ENCODE peak calls at places on chromosomes 6 and 20, in nine cellular contexts. One of them, this sample, is unnamed.

GRCh38 chr20:50413088-50413500 is 97.1 kb upstream of the PTPN1 start:
- DNase-seq in skeletal muscle cell: no peak
- DNase-seq in HTR-8/SVneo: no peak
- DNase-seq in activated CD8-positive, alpha-beta memory T cell treated with anti-CD3 and anti-CD28 coated beads for 24 hours: no peak
- DNase-seq in HCEC 1CT: no peak
- DNase-seq in HFFc6: no peak
- DNase-seq in stimulated activated naive B cell treated with anti-CD40 and anti-IgM and Interleukin-4, amounts not matched to agents 10 μg/mL and 1 μg/mL and 100 μg/mL, for 72 hours: no peak
- DNase-seq in activated T-cell treated with anti-CD3 and anti-CD28 coated beads for 1 hour: no peak
- DNase-seq in ovary: no peak
- DNase-seq in this sample: no peak

GRCh38 chr20:34296468-34296867 is 6.7 kb downstream of the AHCY start:
- DNase-seq in skeletal muscle cell: no peak
- DNase-seq in ovary: no peak
- DNase-seq in stimulated activated naive B cell treated with anti-CD40 and anti-IgM and Interleukin-4, amounts not matched to agents 10 μg/mL and 1 μg/mL and 100 μg/mL, for 72 hours: no peak
- DNase-seq in HFFc6: no peak
- DNase-seq in HCEC 1CT: no peak
- DNase-seq in HTR-8/SVneo: no peak
- DNase-seq in activated T-cell treated with anti-CD3 and anti-CD28 coated beads for 1 hour: no peak
- DNase-seq in activated CD8-positive, alpha-beta memory T cell treated with anti-CD3 and anti-CD28 coated beads for 24 hours: no peak
- DNase-seq in this sample: no peak

GRCh38 chr20:38680492-38681118 is 43.7 kb upstream of the SLC32A1 start:
- DNase-seq in HCEC 1CT: no peak
- DNase-seq in activated CD8-positive, alpha-beta memory T cell treated with anti-CD3 and anti-CD28 coated beads for 24 hours: no peak
- DNase-seq in activated T-cell treated with anti-CD3 and anti-CD28 coated beads for 1 hour: peak
- DNase-seq in skeletal muscle cell: no peak
- DNase-seq in ovary: no peak
- DNase-seq in stimulated activated naive B cell treated with anti-CD40 and anti-IgM and Interleukin-4, amounts not matched to agents 10 μg/mL and 1 μg/mL and 100 μg/mL, for 72 hours: no peak
- DNase-seq in HFFc6: peak
- DNase-seq in HTR-8/SVneo: peak
- DNase-seq in this sample: peak

GRCh38 chr6:117210279-117210678 is 55.1 kb upstream of the VGLL2 start:
- DNase-seq in HCEC 1CT: no peak
- DNase-seq in activated T-cell treated with anti-CD3 and anti-CD28 coated beads for 1 hour: no peak
- DNase-seq in stimulated activated naive B cell treated with anti-CD40 and anti-IgM and Interleukin-4, amounts not matched to agents 10 μg/mL and 1 μg/mL and 100 μg/mL, for 72 hours: no peak
- DNase-seq in skeletal muscle cell: no peak
- DNase-seq in HTR-8/SVneo: no peak
- DNase-seq in ovary: no peak
- DNase-seq in HFFc6: no peak
- DNase-seq in activated CD8-positive, alpha-beta memory T cell treated with anti-CD3 and anti-CD28 coated beads for 24 hours: no peak
- DNase-seq in this sample: no peak

GRCh38 chr6:30238178-30238795 is 25.1 kb upstream of the TRIM26 start:
- DNase-seq in skeletal muscle cell: no peak
- DNase-seq in activated CD8-positive, alpha-beta memory T cell treated with anti-CD3 and anti-CD28 coated beads for 24 hours: no peak
- DNase-seq in ovary: no peak
- DNase-seq in HTR-8/SVneo: peak
- DNase-seq in HCEC 1CT: no peak
- DNase-seq in activated T-cell treated with anti-CD3 and anti-CD28 coated beads for 1 hour: no peak
- DNase-seq in stimulated activated naive B cell treated with anti-CD40 and anti-IgM and Interleukin-4, amounts not matched to agents 10 μg/mL and 1 μg/mL and 100 μg/mL, for 72 hours: no peak
- DNase-seq in HFFc6: peak
- DNase-seq in this sample: peak

GRCh38 chr6:69594405-69594804 is 202.4 kb downstream of the LMBRD1 start:
- DNase-seq in HFFc6: no peak
- DNase-seq in ovary: no peak
- DNase-seq in skeletal muscle cell: no peak
- DNase-seq in HTR-8/SVneo: no peak
- DNase-seq in activated CD8-positive, alpha-beta memory T cell treated with anti-CD3 and anti-CD28 coated beads for 24 hours: no peak
- DNase-seq in activated T-cell treated with anti-CD3 and anti-CD28 coated beads for 1 hour: no peak
- DNase-seq in stimulated activated naive B cell treated with anti-CD40 and anti-IgM and Interleukin-4, amounts not matched to agents 10 μg/mL and 1 μg/mL and 100 μg/mL, for 72 hours: no peak
- DNase-seq in HCEC 1CT: no peak
- DNase-seq in this sample: no peak

GRCh38 chr6:116536216-116536621 is 9.3 kb downstream of the TRAPPC3L start:
- DNase-seq in activated CD8-positive, alpha-beta memory T cell treated with anti-CD3 and anti-CD28 coated beads for 24 hours: peak
- DNase-seq in ovary: no peak
- DNase-seq in HFFc6: peak
- DNase-seq in HCEC 1CT: peak
- DNase-seq in HTR-8/SVneo: peak
- DNase-seq in stimulated activated naive B cell treated with anti-CD40 and anti-IgM and Interleukin-4, amounts not matched to agents 10 μg/mL and 1 μg/mL and 100 μg/mL, for 72 hours: peak
- DNase-seq in activated T-cell treated with anti-CD3 and anti-CD28 coated beads for 1 hour: no peak
- DNase-seq in skeletal muscle cell: no peak
- DNase-seq in this sample: peak

GRCh38 chr6:154868143-154868594 is 126.9 kb upstream of the TIAM2 start:
- DNase-seq in ovary: no peak
- DNase-seq in HFFc6: peak
- DNase-seq in stimulated activated naive B cell treated with anti-CD40 and anti-IgM and Interleukin-4, amounts not matched to agents 10 μg/mL and 1 μg/mL and 100 μg/mL, for 72 hours: no peak
- DNase-seq in HTR-8/SVneo: peak
- DNase-seq in activated CD8-positive, alpha-beta memory T cell treated with anti-CD3 and anti-CD28 coated beads for 24 hours: no peak
- DNase-seq in skeletal muscle cell: peak
- DNase-seq in activated T-cell treated with anti-CD3 and anti-CD28 coated beads for 1 hour: no peak
- DNase-seq in HCEC 1CT: peak
- DNase-seq in this sample: peak

GRCh38 chr6:56335733-56336132 is 88.4 kb upstream of the COL21A1 start:
- DNase-seq in HFFc6: peak
- DNase-seq in activated T-cell treated with anti-CD3 and anti-CD28 coated beads for 1 hour: no peak
- DNase-seq in activated CD8-positive, alpha-beta memory T cell treated with anti-CD3 and anti-CD28 coated beads for 24 hours: no peak
- DNase-seq in HCEC 1CT: peak
- DNase-seq in HTR-8/SVneo: peak
- DNase-seq in ovary: no peak
- DNase-seq in stimulated activated naive B cell treated with anti-CD40 and anti-IgM and Interleukin-4, amounts not matched to agents 10 μg/mL and 1 μg/mL and 100 μg/mL, for 72 hours: no peak
- DNase-seq in skeletal muscle cell: peak
- DNase-seq in this sample: peak

GRCh38 chr6:121826156-121826810 is 390.8 kb downstream of the GJA1 start:
- DNase-seq in stimulated activated naive B cell treated with anti-CD40 and anti-IgM and Interleukin-4, amounts not matched to agents 10 μg/mL and 1 μg/mL and 100 μg/mL, for 72 hours: no peak
- DNase-seq in HCEC 1CT: peak
- DNase-seq in skeletal muscle cell: peak
- DNase-seq in activated T-cell treated with anti-CD3 and anti-CD28 coated beads for 1 hour: no peak
- DNase-seq in HFFc6: peak
- DNase-seq in ovary: no peak
- DNase-seq in activated CD8-positive, alpha-beta memory T cell treated with anti-CD3 and anti-CD28 coated beads for 24 hours: no peak
- DNase-seq in HTR-8/SVneo: peak
- DNase-seq in this sample: peak

This sample was measured in GM23248.